ENCODE peak calls at places on chromosome 19, in five cellular contexts. Y is uterus, Q is esophagus squamous epithelium, M is A549, P is Peyer's patch. X is an unnamed sample.

GRCh38 chr19:46393456-46394397 is 19.6 kb downstream of the CCDC8 start:
- DNase-seq in Q (no peak), P (no peak), Y (no peak), M (no peak), X (no peak)

GRCh38 chr19:8544168-8544567 is 30.2 kb upstream of the ZNF414 start:
- DNase-seq in Q (no peak), P (no peak), Y (no peak), M (no peak), X (no peak)

GRCh38 chr19:50416815-50417137 is 2.0 kb upstream of the SPIB start:
- DNase-seq in Q (no peak), Y (no peak), P (no peak), M (peak; percentile 51), X (no peak)

GRCh38 chr19:55251296-55252081 is 7.3 kb downstream of the PPP6R1 start:
- DNase-seq in P (peak; percentile 62), M (no peak), Q (no peak), Y (no peak), X (no peak)

GRCh38 chr19:18764591-18765051 is 26.5 kb downstream of the COMP start:
- DNase-seq in P (no peak), Y (no peak), Q (no peak), M (no peak), X (no peak)

GRCh38 chr19:47479701-47480503 is 4.1 kb downstream of the KPTN start:
- DNase-seq in P (no peak), Q (no peak), M (no peak), Y (no peak), X (peak; percentile 19)

GRCh38 chr19:56671613-56671994 is at the start of gene ZNF835:
- DNase-seq in Q (peak; percentile 28), P (peak; percentile 96), M (no peak), Y (peak; percentile 93), X (peak; percentile 77)

GRCh38 chr19:861099-861755 is 1.8 kb downstream of the CFD start:
- DNase-seq in Q (no peak), M (no peak), Y (no peak), P (no peak), X (no peak)

GRCh38 chr19:51375504-51376221 is 3.2 kb upstream of the NKG7 start:
- DNase-seq in P (no peak), Q (no peak), Y (no peak), M (no peak), X (no peak)

GRCh38 chr19:33473644-33474305 is 47.8 kb downstream of the PEPD start:
- DNase-seq in Y (no peak), M (no peak), Q (no peak), P (peak; percentile 27), X (no peak)

GRCh38 chr19:13133241-13133870 is 15.3 kb downstream of the NACC1 start:
- DNase-seq in Q (no peak), P (no peak), M (no peak), Y (no peak), X (no peak)

GRCh38 chr19:7078007-7078406 is 8.5 kb downstream of the ZNF557 start:
- DNase-seq in Q (no peak), P (no peak), Y (no peak), M (peak; percentile 33), X (no peak)

GRCh38 chr19:18433735-18434398 is 4.1 kb downstream of the ISYNA1 start:
- DNase-seq in Q (no peak), M (no peak), P (peak; percentile 54), Y (no peak), X (no peak)

GRCh38 chr19:45179063-45179847 is 671 bp downstream of the BLOC1S3 start:
- DNase-seq in M (no peak), Y (peak; percentile 38), P (no peak), Q (no peak), X (peak; percentile 79)

GRCh38 chr19:47613165-47614146 is 4.5 kb downstream of the BICRA start:
- DNase-seq in Q (no peak), M (no peak), Y (no peak), P (no peak), X (no peak)

GRCh38 chr19:17078920-17079709 is 3.5 kb downstream of the MYO9B start:
- DNase-seq in P (no peak), M (no peak), Y (no peak), Q (no peak), X (no peak)

GRCh38 chr19:40229926-40230417 is 3.5 kb upstream of the CCNP start:
- DNase-seq in M (no peak), Q (no peak), P (no peak), Y (no peak), X (no peak)

GRCh38 chr19:58511353-58512208 is at the start of gene SLC27A5:
- DNase-seq in Y (no peak), P (peak; percentile 65), Q (no peak), M (no peak), X (no peak)

GRCh38 chr19:55276720-55277430 is 3.0 kb downstream of the HSPBP1 start:
- DNase-seq in Q (no peak), M (no peak), P (no peak), Y (no peak), X (no peak)

GRCh38 chr19:1287622-1288527 is 2.2 kb downstream of the EFNA2 start:
- DNase-seq in M (no peak), Q (no peak), Y (no peak), P (no peak), X (no peak)

GRCh38 chr19:47729799-47730520 is 15.4 kb upstream of the NOP53 start:
- DNase-seq in Y (peak; percentile 68), Q (no peak), M (peak; percentile 93), P (peak; percentile 58), X (peak; percentile 62)

GRCh38 chr19:18204394-18205179 is 745 bp upstream of the RAB3A start:
- DNase-seq in Y (peak; percentile 79), Q (no peak), M (no peak), P (peak; percentile 84), X (no peak)

GRCh38 chr19:2329162-2329505 is 650 bp downstream of the SPPL2B start:
- DNase-seq in Q (no peak), P (no peak), Y (no peak), M (no peak), X (no peak)

GRCh38 chr19:2330255-2330631 is 1.8 kb downstream of the SPPL2B start:
- DNase-seq in P (no peak), M (no peak), Y (no peak), Q (no peak), X (no peak)

GRCh38 chr19:2329528-2329927 is 1.0 kb downstream of the SPPL2B start:
- DNase-seq in Q (no peak), P (no peak), Y (no peak), M (no peak), X (no peak)

GRCh38 chr19:2327773-2328400 is 499 bp downstream of the LSM7 start:
- DNase-seq in Y (no peak), Q (no peak), M (no peak), P (peak; percentile 82), X (peak; percentile 55)

DNA sequence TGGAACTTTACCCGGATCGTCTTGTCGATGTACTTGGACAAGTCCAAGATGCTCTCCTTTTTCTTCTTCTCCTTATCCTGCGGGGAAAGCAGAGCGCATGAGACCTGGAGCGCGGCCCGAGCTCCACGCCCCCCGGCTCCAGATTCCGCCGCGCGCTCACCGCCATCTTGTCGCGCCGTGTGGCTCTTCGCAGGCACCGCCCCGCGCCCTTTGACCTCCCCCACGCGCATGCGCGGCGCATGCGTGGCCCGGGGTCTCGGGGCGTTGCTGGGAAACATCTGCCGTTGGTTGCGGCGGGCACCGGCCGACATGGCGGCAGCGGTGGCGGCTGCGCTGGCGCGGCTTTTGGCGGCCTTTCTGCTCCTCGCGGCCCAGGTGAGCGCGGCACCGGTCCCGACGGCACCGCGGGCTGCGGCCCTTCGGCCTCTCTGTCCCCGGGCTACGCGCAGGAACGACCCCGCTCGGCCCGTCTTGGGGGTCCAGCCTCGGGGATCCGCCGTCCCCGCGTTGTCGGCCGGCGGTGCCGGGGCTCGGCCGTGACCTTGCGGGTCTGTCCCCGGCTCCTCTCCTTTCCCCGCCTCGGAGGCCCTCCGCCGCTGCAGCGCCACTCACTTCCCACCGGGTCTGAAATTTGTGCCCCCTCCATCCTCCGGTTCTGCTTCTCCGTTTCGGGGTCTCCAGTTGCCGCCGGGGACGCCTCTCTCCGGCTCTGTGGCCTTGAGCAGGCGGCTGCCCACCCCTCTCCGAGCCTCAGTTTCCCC is at the start of the genes LSM7 and SPPL2B:
- DNase-seq in P (peak; percentile 96), Y (peak; percentile 92), M (peak; percentile 84), Q (peak; percentile 37), X (peak; percentile 97)
- TF ChIP-seq POLR2A in P (peak; percentile 87), Y (peak; percentile 81), M (peak; percentile 77), Q (peak; percentile 61), X (peak; percentile 86)

DNA sequence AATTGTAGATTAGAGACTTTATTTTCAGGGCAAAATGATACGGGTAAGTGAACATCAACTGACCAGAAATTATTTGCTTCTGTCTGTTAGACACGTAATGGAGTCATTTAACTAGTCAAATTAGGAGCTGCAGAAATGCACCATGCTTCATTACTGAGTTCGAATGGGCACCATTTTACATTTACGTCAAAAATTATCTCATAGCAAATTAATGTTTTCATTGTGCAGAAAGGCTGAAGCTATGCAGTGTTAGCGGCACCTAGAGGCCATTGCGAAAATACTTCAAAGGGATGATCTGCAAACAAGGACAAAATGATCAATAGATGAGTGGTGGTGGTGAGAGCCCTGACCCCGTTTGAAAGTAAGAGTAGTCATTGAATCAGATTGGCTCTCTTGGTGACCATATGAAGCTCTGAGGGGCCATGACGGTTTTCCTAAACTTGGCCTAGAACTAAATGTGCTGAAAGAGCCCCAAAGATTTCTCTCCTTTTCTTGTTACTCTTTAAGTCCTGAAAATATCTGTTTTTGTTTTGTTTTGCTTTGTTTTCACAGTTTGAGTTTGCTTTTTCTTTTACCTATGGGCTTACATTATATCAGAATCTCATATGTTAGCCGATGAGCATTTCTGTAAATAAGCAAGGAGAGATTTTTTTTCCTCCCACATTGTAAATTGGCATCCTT is 277.9 kb downstream of the ZNF536 start:
- DNase-seq in P (no peak), Y (no peak), M (peak; percentile 72), Q (no peak), X (peak; percentile 20)
- TF ChIP-seq POLR2A in P (no peak), Y (no peak), M (no peak), Q (no peak), X (no peak)

GRCh38 chr19:35609881-35610353 is 2.6 kb upstream of the HAUS5 start:
- DNase-seq in M (no peak), Q (no peak), Y (no peak), P (peak; percentile 60), X (no peak)

GRCh38 chr19:35615036-35615435 is 2.5 kb downstream of the HAUS5 start:
- DNase-seq in Q (no peak), Y (no peak), M (no peak), P (no peak), X (no peak)

GRCh38 chr19:35613574-35613973 is 1.0 kb downstream of the HAUS5 start:
- DNase-seq in Y (no peak), M (no peak), Q (no peak), P (no peak), X (no peak)

GRCh38 chr19:35612224-35612558 is 344 bp upstream of the HAUS5 start:
- DNase-seq in P (no peak), Y (no peak), Q (no peak), M (no peak), X (no peak)

GRCh38 chr19:35612559-35613321 is at the start of gene HAUS5:
- DNase-seq in Y (peak; percentile 95), Q (peak; percentile 74), P (peak; percentile 98), M (peak; percentile 98), X (peak; percentile 96)
- TF ChIP-seq POLR2A in Y (peak; percentile 59), Q (peak; percentile 41), P (no peak), M (peak; percentile 84), X (peak; percentile 85)

DNA sequence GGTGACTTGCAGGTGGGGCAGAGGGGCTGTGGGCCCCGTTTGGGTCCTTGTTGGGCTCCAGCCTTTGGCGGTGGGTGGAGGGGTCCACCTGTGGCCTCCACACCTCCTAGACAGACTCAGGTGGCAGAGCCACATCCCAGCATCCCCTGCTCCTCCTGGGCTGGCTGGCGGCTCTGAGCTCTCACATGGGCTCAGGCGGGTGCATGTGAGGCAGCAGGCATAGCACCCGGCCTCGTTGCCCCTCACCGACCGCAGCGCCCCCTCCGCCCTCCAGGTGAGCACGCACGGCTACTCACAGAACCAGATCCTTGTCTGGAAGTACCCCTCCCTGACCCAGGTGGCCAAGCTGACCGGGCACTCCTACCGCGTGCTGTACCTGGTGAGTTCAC is 6.0 kb upstream of the TEKTIP1 start:
- DNase-seq in Q (no peak), M (no peak), P (no peak), Y (no peak), X (no peak)
- TF ChIP-seq POLR2A in Q (no peak), M (no peak), P (no peak), Y (no peak), X (no peak)